ENCODE peak calls at places on chromosomes 16 and 17, in seven cellular contexts. O is heart left ventricle, G is endothelial cell of umbilical vein, Q is esophagus squamous epithelium, X is stomach, T is tibial nerve, L is body of pancreas. M is an unnamed sample.

GRCh38 chr17:79520134-79520892 is 90.5 kb downstream of the RBFOX3 start:
- DNase-seq in O (no peak), G (no peak), Q (no peak), X (no peak), T (no peak), L (no peak), M (no peak)

GRCh38 chr17:38364741-38365140 is 13.1 kb downstream of the SOCS7 start:
- DNase-seq in O (no peak), G (no peak), Q (no peak), X (no peak), T (no peak), L (no peak), M (no peak)

GRCh38 chr16:66944054-66944441 is 8.7 kb downstream of the CES2 start:
- DNase-seq in O (no peak), G (no peak), Q (no peak), X (no peak), T (no peak), L (no peak), M (no peak)

GRCh38 chr17:41667280-41668008 is 21.2 kb upstream of the EIF1 start:
- DNase-seq in O (no peak), G (no peak), Q (no peak), X (no peak), T (no peak), L (no peak), M (no peak)

GRCh38 chr16:777826-778225 is 10.4 kb downstream of the RPUSD1 start:
- DNase-seq in O (no peak), G (no peak), Q (no peak), X (no peak), T (no peak), L (no peak), M (no peak)

GRCh38 chr17:79666111-79666510 is 55.3 kb upstream of the RBFOX3 start:
- DNase-seq in O (no peak), G (no peak), Q (no peak), X (no peak), T (no peak), L (no peak), M (no peak)

GRCh38 chr16:81461243-81461642 is 16.6 kb downstream of the CMIP start:
- DNase-seq in O (no peak), G (no peak), Q (no peak), X (no peak), T (no peak), L (no peak), M (no peak)

GRCh38 chr16:57988929-57989328 is 11.5 kb downstream of the ZNF319 start:
- DNase-seq in O (peak; percentile 50), G (no peak), Q (no peak), X (no peak), T (no peak), L (peak; percentile 38), M (peak; percentile 97)

GRCh38 chr17:50621562-50621961 is 13.1 kb upstream of the ABCC3 start:
- DNase-seq in O (no peak), G (no peak), Q (no peak), X (no peak), T (no peak), L (no peak), M (no peak)

GRCh38 chr17:43456661-43457361 is 27.0 kb upstream of the DHX8 start:
- DNase-seq in O (peak; percentile 16), G (peak; percentile 42), Q (no peak), X (no peak), T (peak; percentile 60), L (peak; percentile 18), M (no peak)

GRCh38 chr17:48637323-48638260 is 11.4 kb upstream of the HOXB9 start:
- DNase-seq in O (no peak), G (no peak), Q (no peak), X (no peak), T (no peak), L (no peak), M (no peak)

GRCh38 chr17:80805032-80805751 is 186.4 kb upstream of the CHMP6 start:
- DNase-seq in O (no peak), G (no peak), Q (no peak), X (no peak), T (no peak), L (no peak), M (no peak)

GRCh38 chr17:50221500-50222480 is 20.4 kb upstream of the COL1A1 start:
- DNase-seq in O (no peak), G (no peak), Q (no peak), X (no peak), T (peak; percentile 58), L (no peak), M (peak; percentile 90)

GRCh38 chr16:74950511-74950910 is 34.4 kb downstream of the WDR59 start:
- DNase-seq in O (no peak), G (no peak), Q (no peak), X (no peak), T (no peak), L (no peak), M (peak; percentile 15)

GRCh38 chr16:73000020-73000906 is 47.7 kb downstream of the ZFHX3 start:
- DNase-seq in O (peak; percentile 36), G (no peak), Q (no peak), X (no peak), T (peak; percentile 78), L (peak; percentile 43), M (peak; percentile 39)

GRCh38 chr16:55488306-55488705 is 9.3 kb downstream of the MMP2 start:
- DNase-seq in O (no peak), G (peak; percentile 81), Q (no peak), X (no peak), T (no peak), L (no peak), M (peak; percentile 95)

GRCh38 chr17:43784628-43785101 is 4.4 kb downstream of the CFAP97D1 start:
- DNase-seq in O (no peak), G (no peak), Q (no peak), X (no peak), T (no peak), L (no peak), M (no peak)

GRCh38 chr16:28059841-28060240 is 3.7 kb downstream of the GSG1L start:
- DNase-seq in O (no peak), G (no peak), Q (no peak), X (no peak), T (no peak), L (no peak), M (no peak)

GRCh38 chr16:3538222-3538621 is 37.4 kb downstream of the CLUAP1 start:
- DNase-seq in O (no peak), G (no peak), Q (no peak), X (no peak), T (no peak), L (no peak), M (no peak)

GRCh38 chr17:3667366-3668278 is 756 bp downstream of the TAX1BP3 start:
- DNase-seq in O (peak; percentile 93), G (peak; percentile 92), Q (no peak), X (peak; percentile 91), T (peak; percentile 66), L (peak; percentile 87), M (peak; percentile 84)

GRCh38 chr16:47028767-47029377 is 55.4 kb upstream of the DNAJA2 start:
- DNase-seq in O (no peak), G (no peak), Q (no peak), X (no peak), T (no peak), L (no peak), M (no peak)

DNA sequence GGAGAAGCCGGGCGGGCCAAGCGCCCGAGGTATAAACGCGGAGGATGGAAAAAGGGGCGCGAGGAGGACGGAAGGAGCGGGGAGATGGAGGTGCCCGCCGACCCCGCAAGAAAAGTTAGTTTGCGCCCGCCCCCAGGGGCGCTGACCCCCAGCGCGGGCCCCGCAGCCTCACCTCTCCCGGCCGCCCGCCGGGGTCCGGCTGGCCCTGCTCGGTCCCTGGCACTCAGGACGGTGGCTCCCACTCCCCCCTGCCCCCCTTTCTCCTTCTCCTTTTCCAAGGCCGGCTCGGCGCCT is 161 bp downstream of the CASKIN2 start:
- DNase-seq in O (no peak), G (no peak), Q (no peak), X (no peak), T (no peak), L (no peak), M (no peak)
- H3K4me1 ChIP-seq in O (peaks cover 59% of the 10 kb centered on the region), G (peaks cover 51% of the 10 kb centered on the region), Q (peaks cover 85% of the 10 kb centered on the region), X (peaks cover 88% of the 10 kb centered on the region), T (peaks cover 58% of the 10 kb centered on the region), L (peaks cover 68% of the 10 kb centered on the region), M (peaks cover 38% of the 10 kb centered on the region)

DNA sequence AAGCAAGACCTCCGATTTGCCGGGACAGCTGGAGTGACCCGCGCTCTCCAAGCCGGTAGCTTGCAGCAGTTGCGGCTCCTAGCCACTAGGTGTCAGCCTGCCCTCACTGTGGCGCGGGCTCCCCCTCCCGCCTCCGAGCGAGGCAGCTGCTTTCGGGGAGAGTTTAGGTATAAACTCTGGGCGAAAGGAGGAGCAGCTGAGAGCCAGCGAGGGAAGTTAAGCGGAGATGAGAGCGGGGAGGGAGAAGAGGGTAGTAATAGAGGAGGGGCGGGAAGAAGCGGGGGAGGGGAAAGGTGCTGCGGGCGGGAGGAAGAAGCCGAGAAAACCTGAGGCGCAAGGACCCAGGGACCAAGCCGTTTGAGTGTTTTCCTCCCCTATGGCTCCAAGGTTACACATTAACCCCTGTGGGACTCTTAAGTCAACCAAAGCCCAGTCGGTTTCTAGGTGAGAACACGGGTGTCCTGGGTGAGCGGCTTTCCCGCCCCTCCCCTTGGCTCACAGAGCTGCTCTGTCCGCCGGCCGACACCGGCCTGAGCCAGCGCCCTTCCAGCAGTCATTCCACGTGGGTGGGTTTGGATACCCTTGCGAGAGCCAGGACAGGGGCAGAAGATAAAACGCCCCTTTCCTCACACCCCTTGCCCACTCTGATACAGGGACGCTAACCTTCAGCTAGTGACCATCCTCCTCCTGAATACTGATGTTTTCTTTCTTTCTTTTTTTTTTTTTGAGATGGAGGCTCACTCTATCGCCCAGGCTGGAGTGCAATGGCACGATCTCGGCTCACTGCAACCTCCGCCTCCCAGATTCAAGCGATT is 1.1 kb upstream of the TLCD1 start:
- DNase-seq in O (peak; percentile 91), G (peak; percentile 95), Q (no peak), X (peak; percentile 96), T (peak; percentile 94), L (peak; percentile 95), M (peak; percentile 96)
- TF ChIP-seq POLR2A in O (no peak), G (no peak), Q (no peak), X (no peak), T (no peak), L (peak; percentile 53), M (no peak)

GRCh38 chr17:15262291-15263205 is 2.6 kb downstream of the PMP22 start:
- DNase-seq in O (peak; percentile 92), G (peak; percentile 63), Q (peak; percentile 28), X (peak; percentile 63), T (peak; percentile 90), L (peak; percentile 61), M (peak; percentile 85)
- H3K4me1 ChIP-seq in O (peaks cover 32% of the 10 kb centered on the region), G (peaks cover 21% of the 10 kb centered on the region), Q (peaks cover 72% of the 10 kb centered on the region), X (peaks cover 73% of the 10 kb centered on the region), T (peaks cover 27% of the 10 kb centered on the region), L (peaks cover 56% of the 10 kb centered on the region), M (peaks cover 49% of the 10 kb centered on the region)

DNA sequence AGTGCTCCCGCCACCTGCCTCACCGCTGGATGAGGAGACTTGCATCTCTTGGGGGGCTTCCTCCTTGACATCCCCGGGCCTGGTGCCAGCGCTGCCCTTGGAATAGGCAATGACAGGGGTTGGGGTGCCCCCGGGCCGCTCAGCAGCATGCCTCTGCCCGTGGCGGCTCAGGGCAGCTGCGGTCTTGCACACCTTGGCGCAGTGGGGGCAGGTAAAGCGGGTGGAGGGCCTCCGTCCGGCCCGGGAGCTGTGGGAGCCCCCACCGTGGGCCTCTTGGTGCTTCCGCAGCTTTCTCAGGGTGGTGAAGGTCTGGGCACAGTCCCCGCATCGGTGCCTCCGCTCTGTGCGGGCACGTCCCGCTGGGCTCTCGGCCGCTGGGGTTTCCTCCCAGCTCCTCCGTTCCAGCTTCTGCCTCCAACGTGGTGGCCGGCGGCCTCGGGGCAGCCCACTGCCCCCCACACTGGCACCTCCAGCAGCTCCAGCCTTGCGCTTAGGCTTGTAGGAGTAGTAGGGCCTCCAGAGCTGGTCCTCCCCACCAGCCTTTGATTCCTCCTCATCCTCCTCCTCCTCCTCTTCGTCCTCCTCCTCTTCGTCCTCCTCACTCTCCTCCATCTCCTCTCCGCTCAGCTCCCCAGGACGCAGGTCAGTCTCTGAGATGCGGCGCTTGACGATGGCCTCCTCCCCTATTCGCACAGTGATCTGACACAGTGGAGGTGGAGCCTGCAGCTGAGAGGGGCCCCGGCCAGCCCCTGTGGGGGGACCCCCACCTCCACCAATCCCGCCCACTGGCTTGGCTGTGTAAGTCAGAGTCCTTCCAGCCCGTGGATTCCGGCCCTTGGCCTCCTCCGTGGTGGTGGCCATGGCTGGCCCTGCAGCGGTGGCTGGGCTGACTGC is 16.7 kb downstream of the ZBTB4 start:
- DNase-seq in O (no peak), G (no peak), Q (no peak), X (no peak), T (no peak), L (no peak), M (no peak)
- TF ChIP-seq POLR2A in O (no peak), G (no peak), Q (no peak), X (no peak), T (no peak), L (no peak), M (no peak)

M was measured in thyroid gland.